ENCODE peak calls at places on chromosomes 6 and 20, in seven cellular contexts. Q is transverse colon; U is tibial artery; J is aorta; K is OCI-LY7; P is CD4-positive, alpha-beta memory T cell; I is fibroblast of lung. Y is an unnamed sample.

GRCh38 chr6:133447924-133448323 is 206.8 kb downstream of the EYA4 start:
- DNase-seq in Q (no peak), U (no peak), J (no peak), K (no peak), P (no peak), I (peak; percentile 74), Y (no peak)

GRCh38 chr20:53657732-53658131 is 64.1 kb upstream of the ZNF217 start:
- DNase-seq in Q (no peak), U (no peak), J (no peak), K (no peak), P (no peak), I (no peak), Y (no peak)

GRCh38 chr20:63976980-63977391 is 2.5 kb downstream of the SAMD10 start:
- DNase-seq in Q (no peak), U (no peak), J (no peak), K (no peak), P (no peak), I (no peak), Y (no peak)

GRCh38 chr6:73560853-73561407 is 40.1 kb upstream of the EEF1A1 start:
- DNase-seq in Q (no peak), U (no peak), J (no peak), K (no peak), P (no peak), I (no peak), Y (no peak)

GRCh38 chr6:161418458-161418945 is 144.6 kb upstream of the AGPAT4 start:
- DNase-seq in Q (peak; percentile 12), U (peak; percentile 29), J (no peak), K (peak; percentile 58), P (peak; percentile 30), I (peak; percentile 93), Y (no peak)

GRCh38 chr20:13995841-13996240 is 525 bp downstream of the MACROD2 start:
- DNase-seq in Q (peak; percentile 59), U (no peak), J (peak; percentile 49), K (no peak), P (no peak), I (no peak), Y (no peak)

GRCh38 chr20:17059465-17059864 is 167.4 kb upstream of the PCSK2 start:
- DNase-seq in Q (no peak), U (no peak), J (no peak), K (no peak), P (no peak), I (no peak), Y (no peak)

GRCh38 chr6:41688256-41688965 is 47.0 kb downstream of the TFEB start:
- DNase-seq in Q (no peak), U (no peak), J (peak; percentile 38), K (no peak), P (no peak), I (no peak), Y (no peak)

GRCh38 chr6:68559716-68560115 is 75.4 kb upstream of the ADGRB3 start:
- DNase-seq in Q (no peak), U (no peak), J (no peak), K (no peak), P (no peak), I (peak; percentile 70), Y (no peak)

GRCh38 chr6:87281426-87281825 is 41.0 kb upstream of the SMIM8 start:
- DNase-seq in Q (no peak), U (no peak), J (no peak), K (no peak), P (no peak), I (no peak), Y (no peak)

GRCh38 chr6:19691465-19692167 is 145.6 kb upstream of the ID4 start:
- DNase-seq in Q (no peak), U (peak; percentile 24), J (peak; percentile 57), K (no peak), P (no peak), I (peak; percentile 7), Y (no peak)

GRCh38 chr6:105896052-105896820 is 189.9 kb upstream of the PRDM1 start:
- DNase-seq in Q (peak; percentile 47), U (no peak), J (no peak), K (peak; percentile 89), P (no peak), I (no peak), Y (no peak)

GRCh38 chr6:157333537-157333936 is 10.2 kb upstream of the TMEM242 start:
- DNase-seq in Q (no peak), U (no peak), J (no peak), K (no peak), P (no peak), I (no peak), Y (no peak)

GRCh38 chr6:756224-756623 is 63.3 kb upstream of the EXOC2 start:
- DNase-seq in Q (no peak), U (no peak), J (no peak), K (no peak), P (no peak), I (no peak), Y (no peak)

GRCh38 chr6:168884646-168885086 is 369.0 kb downstream of the THBS2 start:
- DNase-seq in Q (peak; percentile 76), U (peak; percentile 60), J (peak; percentile 77), K (peak; percentile 46), P (peak; percentile 82), I (peak; percentile 37), Y (no peak)

GRCh38 chr6:18323935-18324707 is 59.8 kb upstream of the DEK start:
- DNase-seq in Q (no peak), U (no peak), J (no peak), K (peak; percentile 90), P (peak; percentile 33), I (peak; percentile 68), Y (no peak)

GRCh38 chr6:106617302-106617701 is 12.0 kb downstream of the RTN4IP1 start:
- DNase-seq in Q (no peak), U (no peak), J (no peak), K (no peak), P (no peak), I (no peak), Y (no peak)

GRCh38 chr6:52547647-52548352 is 29.1 kb downstream of the TRAM2 start:
- DNase-seq in Q (peak; percentile 66), U (no peak), J (peak; percentile 55), K (no peak), P (no peak), I (peak; percentile 87), Y (no peak)

GRCh38 chr6:42526616-42527015 is 37.2 kb upstream of the UBR2 start:
- DNase-seq in Q (no peak), U (no peak), J (no peak), K (no peak), P (no peak), I (no peak), Y (no peak)

GRCh38 chr6:73134588-73134987 is 90.7 kb downstream of the KHDC1L start:
- DNase-seq in Q (peak; percentile 23), U (no peak), J (no peak), K (peak; percentile 23), P (no peak), I (peak; percentile 14), Y (no peak)

GRCh38 chr20:59195316-59195993 is 31.8 kb downstream of the ZNF831 start:
- DNase-seq in Q (no peak), U (no peak), J (no peak), K (no peak), P (no peak), I (no peak), Y (peak; percentile 57)

GRCh38 chr6:21731411-21732031 is 138.0 kb downstream of the SOX4 start:
- DNase-seq in Q (no peak), U (no peak), J (no peak), K (no peak), P (no peak), I (peak; percentile 52), Y (no peak)

GRCh38 chr6:42239333-42239732 is 21.7 kb upstream of the MRPS10 start:
- DNase-seq in Q (no peak), U (no peak), J (no peak), K (no peak), P (no peak), I (no peak), Y (no peak)

GRCh38 chr20:24673678-24674570 is 204.5 kb downstream of the SYNDIG1 start:
- DNase-seq in Q (no peak), U (peak; percentile 7), J (no peak), K (no peak), P (no peak), I (peak; percentile 64), Y (no peak)

GRCh38 chr6:79260772-79261171 is 26.3 kb upstream of the HMGN3 start:
- DNase-seq in Q (no peak), U (no peak), J (no peak), K (no peak), P (no peak), I (no peak), Y (no peak)

GRCh38 chr6:155402656-155403304 is 52.9 kb downstream of the NOX3 start:
- DNase-seq in Q (no peak), U (no peak), J (no peak), K (no peak), P (no peak), I (no peak), Y (no peak)

GRCh38 chr6:35304299-35304698 is 6.7 kb downstream of the DEF6 start:
- DNase-seq in Q (no peak), U (no peak), J (no peak), K (no peak), P (no peak), I (no peak), Y (no peak)

GRCh38 chr20:51424270-51425041 is 118.1 kb downstream of the NFATC2 start:
- DNase-seq in Q (no peak), U (no peak), J (no peak), K (no peak), P (no peak), I (no peak), Y (no peak)
- H3K27ac ChIP-seq in Q (peak overlapping the region; percentile 30), U (no peak overlapping the region), J (no peak overlapping the region), K (no peak overlapping the region), P (peak overlapping the region; percentile 71), I (no peak overlapping the region), Y (no peak overlapping the region)

GRCh38 chr6:100229512-100229911 is 235.2 kb downstream of the SIM1 start:
- DNase-seq in Q (no peak), U (no peak), J (no peak), K (no peak), P (no peak), I (no peak), Y (no peak)
- H3K4me3 ChIP-seq in Q (peak overlapping the region; percentile 45), U (peak overlapping the region; percentile 49), J (peak overlapping the region; percentile 35), K (no peak overlapping the region), P (no peak overlapping the region), I (peak overlapping the region; percentile 51), Y (peak overlapping the region; percentile 74)

DNA sequence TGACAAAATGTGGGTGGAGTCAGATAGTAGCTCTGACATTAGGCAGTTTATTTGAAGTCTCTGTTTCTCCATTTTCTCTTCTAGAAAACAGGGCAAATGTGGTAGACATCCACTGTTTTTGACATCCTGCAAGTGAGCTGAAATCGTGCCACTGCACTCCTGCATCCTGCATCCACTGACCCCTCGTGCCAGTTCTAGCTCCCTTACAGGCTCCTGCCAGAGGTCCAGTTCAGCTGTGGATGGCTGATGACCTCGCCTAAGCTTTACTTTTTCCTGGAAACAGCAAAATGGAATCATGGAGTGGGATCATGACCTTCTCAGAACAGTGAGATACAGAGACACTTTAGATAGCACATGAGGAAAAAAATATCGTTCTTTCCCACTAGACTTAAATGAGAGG is 58.5 kb downstream of the TULP4 start:
- DNase-seq in Q (no peak), U (no peak), J (no peak), K (no peak), P (no peak), I (no peak), Y (no peak)
- H3K27ac ChIP-seq in Q (no peak overlapping the region), U (no peak overlapping the region), J (no peak overlapping the region), K (no peak overlapping the region), P (no peak overlapping the region), I (no peak overlapping the region), Y (no peak overlapping the region)

GRCh38 chr6:13117561-13117960 is 210.8 kb downstream of the TBC1D7 start:
- DNase-seq in Q (no peak), U (no peak), J (no peak), K (no peak), P (no peak), I (no peak), Y (no peak)
- H3K4me3 ChIP-seq in Q (no peak overlapping the region), U (no peak overlapping the region), J (no peak overlapping the region), K (no peak overlapping the region), P (no peak overlapping the region), I (no peak overlapping the region), Y (no peak overlapping the region)

GRCh38 chr20:31602430-31602778 is 2.7 kb upstream of the ID1 start:
- DNase-seq in Q (no peak), U (no peak), J (no peak), K (no peak), P (no peak), I (peak; percentile 49), Y (no peak)
- H3K27ac ChIP-seq in Q (peak overlapping the region; percentile 92), U (peak overlapping the region; percentile 46), J (no peak overlapping the region), K (no peak overlapping the region), P (no peak overlapping the region), I (peak overlapping the region; percentile 98), Y (no peak overlapping the region)

Y was measured in coronary artery.